ENCODE peak calls at places on chromosome 12, in seven cellular contexts. X, B, C, K, N, R and J are unnamed samples. For H3K4me1 and H3K27me3, the result is how much of the 10 kb centered on the place peaks cover.

GRCh38 chr12:94421868-94422740 is 37.6 kb downstream of the CEP83 start:
- DNase-seq in B (no peak), R (no peak), X (no peak), C (no peak), K (no peak), N (no peak), J (no peak)

GRCh38 chr12:124554429-124555029 is 12.9 kb downstream of the NCOR2 start:
- DNase-seq in R (no peak), C (no peak), X (no peak), N (no peak), K (no peak), B (peak), J (peak)

GRCh38 chr12:92602476-92602875 is 100.3 kb upstream of the PLEKHG7 start:
- DNase-seq in C (no peak), B (no peak), N (no peak), K (no peak), X (no peak), R (no peak), J (no peak)

GRCh38 chr12:76462668-76463224 is 96.8 kb downstream of the OSBPL8 start:
- DNase-seq in B (no peak), K (no peak), C (no peak), N (no peak), R (no peak), X (no peak), J (no peak)

GRCh38 chr12:75660805-75661404 is 149.5 kb upstream of the KRR1 start:
- DNase-seq in C (no peak), R (no peak), K (no peak), X (no peak), N (no peak), B (no peak), J (no peak)

GRCh38 chr12:118404876-118405521 is 28.6 kb downstream of the SUDS3 start:
- DNase-seq in N (peak), B (peak), X (peak), K (peak), R (no peak), C (peak), J (peak)

GRCh38 chr12:59158066-59158465 is 237.8 kb upstream of the LRIG3 start:
- DNase-seq in C (peak), X (no peak), K (no peak), B (no peak), R (no peak), N (no peak), J (no peak)

GRCh38 chr12:82708507-82708906 is 21.8 kb downstream of the TMTC2 start:
- DNase-seq in B (peak), X (no peak), K (no peak), R (no peak), N (no peak), C (peak), J (no peak)

GRCh38 chr12:117807946-117808345 is 160.8 kb downstream of the KSR2 start:
- DNase-seq in K (no peak), C (no peak), X (no peak), B (no peak), N (no peak), R (no peak), J (no peak)

GRCh38 chr12:79512068-79512467 is 178.7 kb downstream of the PAWR start:
- DNase-seq in B (no peak), R (no peak), K (no peak), X (no peak), C (peak), N (no peak), J (no peak)

GRCh38 chr12:16520328-16520727 is 85.6 kb downstream of the LMO3 start:
- DNase-seq in R (no peak), K (no peak), B (no peak), X (no peak), N (no peak), C (no peak), J (no peak)

GRCh38 chr12:93135286-93136239 is 206.5 kb upstream of the EEA1 start:
- DNase-seq in C (no peak), X (no peak), K (no peak), R (no peak), N (no peak), B (no peak), J (no peak)

GRCh38 chr12:64946132-64946829 is 121.8 kb downstream of the TBC1D30 start:
- DNase-seq in X (no peak), B (peak), R (no peak), N (peak), K (no peak), C (no peak), J (peak)

GRCh38 chr12:72472350-72472749 is 200.2 kb downstream of the TRHDE start:
- DNase-seq in N (no peak), C (no peak), R (no peak), B (no peak), K (no peak), X (no peak), J (no peak)

GRCh38 chr12:68529466-68529865 is 81.2 kb upstream of the RAP1B start:
- DNase-seq in C (no peak), B (no peak), N (no peak), X (no peak), R (no peak), K (no peak), J (no peak)

GRCh38 chr12:117587646-117588287 is 226.3 kb upstream of the NOS1 start:
- DNase-seq in C (peak), R (peak), N (peak), K (peak), X (no peak), B (no peak), J (peak)

GRCh38 chr12:84069699-84070098 is 842.9 kb downstream of the SLC6A15 start:
- DNase-seq in R (no peak), X (no peak), K (no peak), C (no peak), N (no peak), B (no peak), J (no peak)

GRCh38 chr12:132466241-132467188 is 23.4 kb upstream of the FBRSL1 start:
- DNase-seq in C (no peak), B (no peak), N (peak), X (no peak), K (no peak), R (peak), J (no peak)

GRCh38 chr12:55396326-55396725 is 4.0 kb upstream of the OR6C65 start:
- DNase-seq in B (no peak), K (no peak), N (no peak), R (no peak), X (no peak), C (no peak), J (no peak)

GRCh38 chr12:31682136-31682962 is 22.9 kb downstream of the ETFBKMT start:
- DNase-seq in X (peak), K (peak), B (no peak), N (peak), R (peak), C (peak), J (peak)

DNA sequence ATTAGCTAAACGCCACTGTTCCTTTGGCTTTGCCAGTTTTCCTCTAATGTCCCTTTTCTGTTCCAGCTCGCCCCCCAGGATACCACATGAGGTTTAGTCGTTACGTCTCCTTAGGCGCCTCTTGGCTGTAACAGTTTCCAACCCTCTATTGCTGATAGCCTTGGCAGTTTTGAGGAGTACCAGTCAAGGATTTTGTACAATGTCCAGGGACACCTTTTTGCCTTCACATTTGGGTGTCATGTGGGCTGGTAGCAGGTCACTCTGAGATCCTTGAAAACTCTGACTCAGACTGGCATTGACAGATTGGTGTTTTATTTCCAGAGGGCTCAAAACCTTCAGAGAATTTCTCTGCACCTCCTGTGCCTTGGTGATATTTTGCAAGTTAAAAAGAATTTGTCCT is 14.1 kb downstream of the SH2B3 start:
- DNase-seq in B (no peak), R (no peak), K (no peak), X (no peak), N (no peak), C (no peak), J (no peak)
- H3K4me1 ChIP-seq in B (under half), R (under half), K (under half), X (under half), N (under half), C (under half), J (under half)

DNA sequence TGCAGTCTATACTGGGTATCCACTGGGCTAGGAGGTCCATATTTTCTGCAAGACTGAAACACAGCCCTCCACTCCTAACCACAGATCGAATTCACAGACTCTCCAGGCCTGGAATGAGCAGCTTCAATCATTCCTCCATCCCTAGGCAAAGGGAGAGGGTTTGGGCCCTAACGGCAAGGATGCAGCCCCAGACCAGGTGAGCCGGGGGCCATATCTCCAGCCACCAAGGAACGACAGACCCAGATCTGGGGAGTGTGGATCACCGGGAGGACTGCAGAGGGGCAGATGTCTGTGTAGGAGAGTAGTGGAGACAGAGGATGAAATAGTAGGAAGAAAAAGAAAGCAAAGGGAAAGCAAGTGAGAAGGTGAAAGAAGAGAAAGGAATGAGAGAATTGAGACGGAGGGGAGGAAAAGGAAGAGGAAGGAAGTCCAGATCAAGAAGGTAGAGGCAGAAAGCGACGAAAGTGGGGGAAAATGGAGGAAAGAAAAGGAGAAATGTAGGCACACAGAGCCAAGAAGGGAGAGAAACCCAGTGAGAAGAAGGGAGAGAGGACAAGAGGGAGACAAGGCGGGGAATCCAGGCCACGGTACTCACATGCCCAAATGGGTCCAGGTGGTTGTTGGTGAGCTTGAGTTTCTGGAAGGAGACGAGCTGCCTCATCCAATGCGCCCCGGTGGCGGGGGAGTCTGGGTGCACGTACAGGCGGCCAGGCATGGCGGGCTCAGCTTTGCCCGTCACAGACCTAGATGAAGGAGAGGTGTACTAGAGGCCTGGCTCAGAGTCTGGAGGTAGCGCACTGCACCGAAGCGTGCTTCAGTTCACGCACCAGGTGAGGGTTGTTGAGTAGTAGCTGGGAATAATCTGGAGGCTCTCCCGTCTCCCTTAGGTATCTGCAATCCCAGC is 7.7 kb downstream of the TBX5 start:
- DNase-seq in N (no peak), R (no peak), X (no peak), B (no peak), K (no peak), C (peak), J (no peak)
- H3K27me3 ChIP-seq in N (half or more), R (half or more), X (half or more), B (half or more), K (under half), C (half or more), J (half or more)

GRCh38 chr12:11758087-11758837 is 108.8 kb downstream of the ETV6 start:
- DNase-seq in B (no peak), N (no peak), K (no peak), R (no peak), C (no peak), X (no peak), J (peak)

GRCh38 chr12:11759894-11760293 is 110.4 kb downstream of the ETV6 start:
- DNase-seq in N (no peak), K (no peak), R (no peak), X (no peak), B (no peak), C (no peak), J (no peak)

GRCh38 chr12:11757095-11757494 is 107.6 kb downstream of the ETV6 start:
- DNase-seq in B (no peak), K (no peak), C (no peak), R (no peak), N (no peak), X (no peak), J (no peak)

GRCh38 chr12:11757531-11757930 is 108.1 kb downstream of the ETV6 start:
- DNase-seq in X (no peak), C (no peak), B (no peak), K (no peak), N (no peak), R (no peak), J (no peak)

DNA sequence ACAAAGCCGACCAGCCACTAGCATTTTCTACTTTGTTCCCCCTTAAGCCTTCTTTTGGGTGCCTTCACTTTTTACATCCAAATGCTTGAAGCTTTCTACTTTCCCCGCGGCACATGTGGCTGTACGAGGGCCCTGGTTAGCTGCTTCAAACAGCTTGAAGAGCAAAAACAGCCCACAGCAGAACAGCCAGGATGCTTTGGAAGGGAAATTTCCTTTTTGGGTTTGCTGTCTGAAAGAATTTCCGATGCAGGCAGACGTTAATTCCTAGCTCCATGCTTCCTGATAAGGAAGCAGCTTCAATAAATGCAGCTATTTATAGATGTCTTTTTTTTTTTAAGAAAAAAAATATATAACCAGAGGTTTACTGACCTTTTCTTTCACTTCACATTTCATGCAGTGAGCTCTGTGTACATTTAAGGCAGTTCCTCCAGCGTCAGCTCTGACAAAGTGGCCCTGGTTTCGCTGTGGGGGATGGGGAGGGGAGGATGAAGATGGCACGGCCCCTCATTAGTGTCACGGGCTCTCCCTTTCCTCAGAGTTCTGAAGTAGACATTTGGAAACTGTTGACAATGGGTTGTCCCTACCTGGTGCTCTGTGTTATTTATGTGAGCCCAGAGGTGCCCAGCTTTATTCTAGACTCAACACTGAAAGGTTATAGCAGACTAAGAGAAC is 109.5 kb downstream of the ETV6 start:
- DNase-seq in R (no peak), K (no peak), N (no peak), X (peak), B (no peak), C (no peak), J (peak)
- H3K4me1 ChIP-seq in R (under half), K (under half), N (under half), X (under half), B (under half), C (under half), J (half or more)

GRCh38 chr12:53995311-53996187 is 4.4 kb upstream of the HOXC9 start:
- DNase-seq in X (no peak), N (no peak), K (no peak), R (no peak), C (no peak), B (peak), J (no peak)
- H3K27me3 ChIP-seq in X (under half), N (half or more), K (half or more), R (half or more), C (half or more), B (half or more), J (half or more)

GRCh38 chr12:664779-665092 is 1.5 kb upstream of the NINJ2 start:
- DNase-seq in B (no peak), R (no peak), N (no peak), C (no peak), K (no peak), X (no peak), J (no peak)

GRCh38 chr12:664075-664778 is 982 bp upstream of the NINJ2 start:
- DNase-seq in K (no peak), X (no peak), C (no peak), N (no peak), B (no peak), R (no peak), J (no peak)

GRCh38 chr12:661720-662486 is 1.3 kb downstream of the NINJ2 start:
- DNase-seq in R (no peak), B (peak), C (no peak), X (no peak), N (no peak), K (no peak), J (no peak)

GRCh38 chr12:662541-663292 is 528 bp downstream of the NINJ2 start:
- DNase-seq in R (no peak), B (no peak), C (no peak), N (no peak), X (no peak), K (no peak), J (no peak)

GRCh38 chr12:663293-663871 is at the start of gene NINJ2:
- DNase-seq in X (no peak), N (no peak), B (no peak), K (no peak), R (no peak), C (no peak), J (peak)
- H3K4me1 ChIP-seq in X (half or more), N (under half), B (under half), K (half or more), R (under half), C (under half), J (under half)

GRCh38 chr12:48981757-48982157 is 3.6 kb downstream of the WNT1 start:
- DNase-seq in X (no peak), N (no peak), R (no peak), C (no peak), K (no peak), B (no peak), J (no peak)
- H3K27me3 ChIP-seq in X (under half), N (under half), R (half or more), C (half or more), K (under half), B (half or more), J (half or more)

GRCh38 chr12:6764011-6764828 is 1.9 kb upstream of the PTMS start:
- DNase-seq in B (peak), C (peak), R (peak), K (peak), N (peak), X (peak), J (peak)
- H3K4me1 ChIP-seq in B (under half), C (under half), R (under half), K (under half), N (under half), X (under half), J (under half)

GRCh38 chr12:113988064-113988451 is 21.9 kb upstream of the RBM19 start:
- DNase-seq in X (no peak), N (no peak), K (no peak), C (no peak), R (no peak), B (no peak), J (no peak)
- H3K27me3 ChIP-seq in X (under half), N (under half), K (under half), C (under half), R (under half), B (under half), J (under half)

GRCh38 chr12:47302111-47302597 is 222.4 kb upstream of the AMIGO2 start:
- DNase-seq in R (no peak), B (peak), C (peak), N (no peak), K (no peak), X (no peak), J (no peak)
- H3K4me1 ChIP-seq in R (under half), B (under half), C (under half), N (under half), K (under half), X (under half), J (under half)

GRCh38 chr12:113758165-113758924 is 207.8 kb downstream of the RBM19 start:
- DNase-seq in N (no peak), K (no peak), C (no peak), R (no peak), B (no peak), X (no peak), J (no peak)

GRCh38 chr12:113757223-113758002 is 208.7 kb downstream of the RBM19 start:
- DNase-seq in R (no peak), C (peak), B (no peak), X (no peak), N (no peak), K (no peak), J (no peak)

GRCh38 chr12:113762155-113762848 is 203.8 kb downstream of the RBM19 start:
- DNase-seq in R (no peak), K (no peak), C (peak), X (no peak), N (no peak), B (no peak), J (no peak)

GRCh38 chr12:113756609-113757008 is 209.5 kb downstream of the RBM19 start:
- DNase-seq in K (no peak), X (no peak), B (no peak), R (no peak), C (no peak), N (no peak), J (no peak)

DNA sequence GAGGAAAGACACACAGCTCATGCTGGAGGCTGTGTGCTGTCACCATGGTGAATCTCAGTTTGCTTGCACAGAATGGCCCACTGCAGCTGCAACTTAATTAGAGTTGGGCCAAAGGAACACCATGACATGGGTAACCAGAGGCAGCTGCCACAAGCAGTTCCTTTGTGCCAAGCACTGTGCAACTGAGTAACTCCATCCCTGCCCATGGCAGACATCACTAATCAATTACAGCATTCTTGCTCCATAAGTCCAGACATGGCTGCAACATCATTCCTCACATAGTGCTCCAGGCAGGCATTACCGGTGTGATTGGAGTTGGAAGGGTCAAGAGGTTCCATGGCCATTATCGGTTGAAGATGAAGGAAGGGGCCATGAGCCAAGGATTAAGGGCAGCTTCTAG is 207.0 kb downstream of the RBM19 start:
- DNase-seq in K (no peak), N (no peak), C (no peak), X (no peak), B (no peak), R (no peak), J (no peak)
- H3K27me3 ChIP-seq in K (under half), N (under half), C (under half), X (under half), B (under half), R (under half), J (half or more)